ENCODE peak calls at places on chromosome 3, in seven cellular contexts. H is neuronal stem cell; B is activated CD4-positive, alpha-beta T cell treated with anti-CD3 and anti-CD28 coated beads for 48 hours; Y is lung microvascular endothelial cell; W is stimulated activated CD8-positive, alpha-beta memory T cell treated with anti-CD3 and anti-CD28 coated beads, Interleukin-12 subunit alpha, Interleukin-12 subunit beta, amount 100 ng/mL, for 4 hours; Q is activated T-cell treated with anti-CD3 and anti-CD28 coated beads for 1 hour; N is Peyer's patch. C is an unnamed sample.

GRCh38 chr3:12454808-12455121 is 29.5 kb upstream of the TSEN2 start:
- DNase-seq in W (no peak), B (no peak), Y (no peak), H (no peak), N (peak), Q (no peak), C (no peak)

GRCh38 chr3:122678496-122678895 is 2.1 kb upstream of the PARP14 start:
- DNase-seq in B (no peak), Q (no peak), N (no peak), W (no peak), Y (no peak), H (no peak), C (no peak)

GRCh38 chr3:10641760-10642159 is 136.4 kb upstream of the ATP2B2 start:
- DNase-seq in Y (no peak), B (no peak), N (no peak), Q (no peak), W (no peak), H (no peak), C (no peak)

GRCh38 chr3:8817486-8817885 is 48.1 kb upstream of the OXTR start:
- DNase-seq in B (no peak), N (no peak), Y (no peak), W (no peak), Q (no peak), H (no peak), C (no peak)

GRCh38 chr3:18580268-18580667 is 155.1 kb upstream of the SATB1 start:
- DNase-seq in Y (no peak), B (no peak), Q (no peak), N (no peak), H (no peak), W (no peak), C (peak)

GRCh38 chr3:184177331-184177731 is 2.7 kb downstream of the AP2M1 start:
- DNase-seq in B (no peak), Y (no peak), Q (no peak), W (no peak), H (peak), N (no peak), C (no peak)

GRCh38 chr3:44894485-44894884 is 20.1 kb downstream of the TGM4 start:
- DNase-seq in N (no peak), H (no peak), W (no peak), Y (no peak), Q (no peak), B (no peak), C (no peak)

GRCh38 chr3:140580746-140581145 is 97.1 kb upstream of the TRIM42 start:
- DNase-seq in N (no peak), Q (no peak), B (no peak), W (no peak), H (no peak), Y (no peak), C (no peak)

GRCh38 chr3:181752202-181752671 is 40.5 kb downstream of the SOX2 start:
- DNase-seq in N (no peak), W (no peak), Q (no peak), B (no peak), Y (no peak), H (no peak), C (no peak)

GRCh38 chr3:111803123-111803593 is 55.9 kb upstream of the PHLDB2 start:
- DNase-seq in Y (no peak), B (no peak), N (no peak), H (no peak), W (no peak), Q (no peak), C (no peak)

GRCh38 chr3:4588410-4588809 is 95.3 kb downstream of the ITPR1 start:
- DNase-seq in W (no peak), B (peak), Q (no peak), H (no peak), N (no peak), Y (no peak), C (no peak)

GRCh38 chr3:58560771-58561311 is 16.4 kb downstream of the FAM107A start:
- DNase-seq in Q (no peak), B (no peak), H (peak), W (no peak), N (no peak), Y (peak), C (no peak)

GRCh38 chr3:100650651-100651611 is 41.5 kb downstream of the ADGRG7 start:
- DNase-seq in H (no peak), W (no peak), Q (no peak), Y (peak), B (peak), N (no peak), C (no peak)

GRCh38 chr3:65052101-65052500 is 364.3 kb upstream of the ADAMTS9 start:
- DNase-seq in N (no peak), W (no peak), H (no peak), Y (peak), B (no peak), Q (no peak), C (no peak)

GRCh38 chr3:100993309-100993708 is at the start of gene ABI3BP:
- DNase-seq in W (no peak), N (peak), Q (peak), Y (peak), B (peak), H (no peak), C (peak)

GRCh38 chr3:107452436-107452835 is 70.3 kb upstream of the BBX start:
- DNase-seq in W (no peak), Q (no peak), Y (no peak), B (no peak), N (no peak), H (no peak), C (no peak)

GRCh38 chr3:58101499-58102370 is 93.5 kb downstream of the FLNB start:
- DNase-seq in Q (no peak), N (no peak), Y (no peak), H (no peak), W (no peak), B (no peak), C (no peak)

GRCh38 chr3:167694121-167694520 is 40.4 kb upstream of the WDR49 start:
- DNase-seq in H (no peak), Y (no peak), W (no peak), N (no peak), B (no peak), Q (no peak), C (no peak)

GRCh38 chr3:42698911-42699230 is 3.7 kb downstream of the HHATL start:
- DNase-seq in Y (no peak), Q (no peak), B (no peak), W (no peak), H (no peak), N (no peak), C (no peak)

GRCh38 chr3:87228316-87228715 is 1.2 kb downstream of the CHMP2B start:
- DNase-seq in W (no peak), Q (no peak), Y (no peak), B (no peak), N (no peak), H (no peak), C (peak)

GRCh38 chr3:171183042-171183441 is 156.5 kb upstream of the SLC2A2 start:
- DNase-seq in N (no peak), B (no peak), Q (no peak), Y (no peak), H (no peak), W (no peak), C (peak)

GRCh38 chr3:24344784-24345439 is 149.7 kb downstream of the THRB start:
- DNase-seq in N (no peak), W (no peak), B (no peak), Q (no peak), H (no peak), Y (peak), C (no peak)

GRCh38 chr3:172703966-172704365 is 6.9 kb downstream of the NCEH1 start:
- DNase-seq in Q (no peak), H (no peak), W (no peak), Y (no peak), N (no peak), B (no peak), C (peak)

GRCh38 chr3:50248387-50248786 is 12.4 kb downstream of the GNAI2 start:
- DNase-seq in H (no peak), N (peak), W (no peak), Y (peak), Q (no peak), B (no peak), C (no peak)

GRCh38 chr3:87088366-87088983 is 97.5 kb upstream of the VGLL3 start:
- DNase-seq in N (no peak), Q (no peak), B (no peak), W (no peak), Y (no peak), H (no peak), C (peak)

GRCh38 chr3:18946524-18946923 is 201.8 kb upstream of the KCNH8 start:
- DNase-seq in Y (no peak), B (no peak), H (peak), W (no peak), N (no peak), Q (no peak), C (no peak)

GRCh38 chr3:112389961-112390360 is 57.0 kb downstream of the CD200 start:
- DNase-seq in B (no peak), Y (no peak), Q (no peak), W (no peak), N (no peak), H (no peak), C (no peak)

C was measured in erythroblast.